ENCODE peak calls at places on chromosomes 12 and 14, in seven cellular contexts. I is OCI-LY7, S is HCT116, K is heart left ventricle, B is SK-N-SH, E is cardiac muscle cell, W is tibial nerve. A is an unnamed sample.
A peak's percentile ranks its signal among the peaks of the same experiment; 100 is the strongest.

GRCh38 chr14:77738559-77739250 is 22.3 kb downstream of the SNW1 start:
- DNase-seq in I (no peak), S (no peak), K (peak; percentile 24), B (no peak), E (peak; percentile 56), W (no peak), A (no peak)

GRCh38 chr12:67720383-67720856 is 71.9 kb downstream of the DYRK2 start:
- DNase-seq in I (no peak), S (no peak), K (peak; percentile 62), B (peak; percentile 20), E (peak; percentile 38), W (no peak), A (no peak)

GRCh38 chr12:113552760-113553159 is 81.1 kb upstream of the LHX5 start:
- DNase-seq in I (no peak), S (no peak), K (no peak), B (no peak), E (no peak), W (no peak), A (no peak)

GRCh38 chr12:10551375-10551774 is 45.7 kb downstream of the EIF2S3B start:
- DNase-seq in I (no peak), S (no peak), K (no peak), B (peak; percentile 16), E (no peak), W (no peak), A (no peak)

GRCh38 chr14:43411841-43412240 is 1095.2 kb downstream of the FSCB start:
- DNase-seq in I (no peak), S (no peak), K (no peak), B (no peak), E (peak; percentile 51), W (no peak), A (no peak)

GRCh38 chr14:71130491-71131179 is 223.4 kb downstream of the PCNX1 start:
- DNase-seq in I (peak; percentile 35), S (no peak), K (no peak), B (no peak), E (peak; percentile 87), W (no peak), A (no peak)

GRCh38 chr12:131672311-131672940 is 38.5 kb upstream of the SFSWAP start:
- DNase-seq in I (no peak), S (no peak), K (no peak), B (no peak), E (no peak), W (no peak), A (no peak)

GRCh38 chr14:68278568-68279436 is 459.2 kb downstream of the RAD51B start:
- DNase-seq in I (no peak), S (peak; percentile 6), K (no peak), B (no peak), E (peak; percentile 36), W (no peak), A (no peak)

GRCh38 chr14:33435911-33436310 is 497.2 kb downstream of the NPAS3 start:
- DNase-seq in I (no peak), S (no peak), K (no peak), B (no peak), E (peak; percentile 73), W (no peak), A (no peak)

GRCh38 chr14:74954232-74954946 is 1.0 kb downstream of the PGF start:
- DNase-seq in I (no peak), S (no peak), K (no peak), B (peak; percentile 82), E (peak; percentile 16), W (no peak), A (no peak)

GRCh38 chr12:53347905-53348304 is 11.8 kb upstream of the SP7 start:
- DNase-seq in I (no peak), S (no peak), K (no peak), B (no peak), E (no peak), W (no peak), A (no peak)

GRCh38 chr12:88420460-88420859 is 159.8 kb downstream of the KITLG start:
- DNase-seq in I (no peak), S (peak; percentile 13), K (no peak), B (no peak), E (peak; percentile 83), W (no peak), A (no peak)

GRCh38 chr14:90758959-90759358 is 57.3 kb downstream of the TTC7B start:
- DNase-seq in I (peak; percentile 4), S (no peak), K (peak; percentile 78), B (no peak), E (peak; percentile 42), W (peak; percentile 58), A (peak; percentile 61)

GRCh38 chr12:80958162-80958561 is 20.4 kb upstream of the LIN7A start:
- DNase-seq in I (no peak), S (no peak), K (no peak), B (no peak), E (no peak), W (no peak), A (no peak)

GRCh38 chr12:111846016-111846415 is 4.0 kb downstream of the MAPKAPK5 start:
- DNase-seq in I (no peak), S (no peak), K (no peak), B (no peak), E (peak; percentile 10), W (no peak), A (no peak)

GRCh38 chr12:132904718-132905328 is 17.4 kb upstream of the CHFR start:
- DNase-seq in I (peak; percentile 91), S (no peak), K (peak; percentile 79), B (peak; percentile 75), E (peak; percentile 67), W (peak; percentile 65), A (peak; percentile 72)

GRCh38 chr12:26746315-26746714 is 86.7 kb downstream of the ITPR2 start:
- DNase-seq in I (no peak), S (no peak), K (no peak), B (no peak), E (peak; percentile 56), W (no peak), A (no peak)

GRCh38 chr12:11861864-11862600 is 208.7 kb upstream of the BCL2L14 start:
- DNase-seq in I (no peak), S (no peak), K (no peak), B (no peak), E (no peak), W (no peak), A (no peak)

GRCh38 chr12:4133029-4133428 is 140.5 kb upstream of the CCND2 start:
- DNase-seq in I (no peak), S (no peak), K (no peak), B (no peak), E (no peak), W (no peak), A (no peak)

GRCh38 chr14:56331815-56332214 is 213.6 kb downstream of the PELI2 start:
- DNase-seq in I (no peak), S (no peak), K (no peak), B (peak; percentile 15), E (peak; percentile 62), W (no peak), A (no peak)

GRCh38 chr12:105330938-105331804 is 680 bp downstream of the C12orf75 start:
- DNase-seq in I (peak; percentile 56), S (no peak), K (peak; percentile 21), B (no peak), E (no peak), W (no peak), A (no peak)

GRCh38 chr14:101071493-101071891 is 168.0 kb upstream of the RTL1 start:
- DNase-seq in I (no peak), S (no peak), K (peak; percentile 13), B (peak; percentile 33), E (no peak), W (no peak), A (no peak)

GRCh38 chr12:16130359-16130758 is 147.1 kb downstream of the SLC15A5 start:
- DNase-seq in I (no peak), S (no peak), K (no peak), B (no peak), E (no peak), W (no peak), A (no peak)

GRCh38 chr12:95615735-95616134 is 64.5 kb upstream of the USP44 start:
- DNase-seq in I (no peak), S (no peak), K (no peak), B (no peak), E (no peak), W (no peak), A (no peak)

GRCh38 chr12:100794441-100795192 is at the start of gene ANO4:
- DNase-seq in I (no peak), S (no peak), K (no peak), B (peak; percentile 8), E (peak; percentile 36), W (no peak), A (no peak)

GRCh38 chr12:100268835-100269564 is 2.0 kb downstream of the SCYL2 start:
- DNase-seq in I (no peak), S (no peak), K (no peak), B (no peak), E (peak; percentile 18), W (no peak), A (no peak)

GRCh38 chr14:55715889-55716288 is 135.9 kb downstream of the KTN1 start:
- DNase-seq in I (no peak), S (no peak), K (peak; percentile 24), B (no peak), E (peak; percentile 84), W (peak; percentile 82), A (no peak)

GRCh38 chr12:83826112-83826511 is 1086.5 kb downstream of the SLC6A15 start:
- DNase-seq in I (peak; percentile 19), S (peak; percentile 22), K (no peak), B (peak; percentile 13), E (peak; percentile 55), W (peak; percentile 24), A (no peak)

GRCh38 chr12:40312982-40313576 is 88.3 kb downstream of the LRRK2 start:
- DNase-seq in I (peak; percentile 54), S (no peak), K (no peak), B (peak; percentile 14), E (peak; percentile 40), W (no peak), A (no peak)
- TF ChIP-seq CTCF in I (peak; percentile 97), S (peak; percentile 34), K (no peak), B (peak; percentile 60), E (peak; percentile 46), W (peak; percentile 42), A (peak; percentile 54)

GRCh38 chr12:777550-778047 is 25.2 kb downstream of the WNK1 start:
- DNase-seq in I (no peak), S (no peak), K (no peak), B (no peak), E (no peak), W (no peak), A (no peak)
- H3K27ac ChIP-seq in I (no peak overlapping the region), S (no peak overlapping the region), K (no peak overlapping the region), B (no peak overlapping the region), E (no peak overlapping the region), W (no peak overlapping the region), A (no peak overlapping the region)

GRCh38 chr14:102885686-102886447 is 36.6 kb upstream of the AMN start:
- DNase-seq in I (no peak), S (no peak), K (no peak), B (no peak), E (no peak), W (no peak), A (no peak)
- H3K4me1 ChIP-seq in I (no peaks in the 10 kb centered on the region), S (no peaks in the 10 kb centered on the region), K (no peaks in the 10 kb centered on the region), B (peaks cover 11% of the 10 kb centered on the region), E (no peaks in the 10 kb centered on the region), W (no peaks in the 10 kb centered on the region), A (no peaks in the 10 kb centered on the region)

GRCh38 chr14:81931828-81932227 is 398.2 kb upstream of the SEL1L start:
- DNase-seq in I (no peak), S (no peak), K (no peak), B (no peak), E (no peak), W (no peak), A (no peak)

DNA sequence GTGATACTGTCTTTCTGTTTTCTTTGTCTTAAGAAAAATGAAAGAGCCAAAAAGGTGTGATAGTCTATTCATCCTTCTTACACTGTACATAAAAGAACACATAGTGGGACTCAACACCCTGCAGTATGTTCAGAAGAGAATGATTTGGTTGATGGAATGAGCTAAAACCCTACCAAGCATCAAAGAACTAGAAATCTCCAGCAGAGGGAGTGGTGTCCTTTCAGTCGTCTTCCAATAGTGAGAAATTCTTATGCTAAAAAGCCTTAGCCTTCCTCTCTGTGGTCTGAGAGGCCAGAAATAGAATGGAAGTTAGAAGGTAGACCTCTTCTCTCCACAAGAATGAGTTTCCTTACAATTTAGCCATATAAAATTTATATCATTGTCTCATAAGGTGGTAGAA is 393.4 kb upstream of the SEL1L start:
- DNase-seq in I (no peak), S (no peak), K (no peak), B (no peak), E (peak; percentile 32), W (no peak), A (no peak)
- TF ChIP-seq CTCF in I (peak; percentile 39), S (no peak), K (no peak), B (no peak), E (peak; percentile 31), W (no peak), A (peak; percentile 42)